ENCODE peak calls at places on chromosomes 6 and 20, in four cellular contexts. T is HL-60, M is fibroblast of lung, O is cardiac muscle cell. A is an unnamed sample.

GRCh38 chr20:49397525-49397924 is 84.9 kb downstream of the KCNB1 start:
- DNase-seq in T (no peak), M (peak), O (peak), A (no peak)

GRCh38 chr6:133447924-133448323 is 206.8 kb downstream of the EYA4 start:
- DNase-seq in T (no peak), M (peak), O (peak), A (peak)

GRCh38 chr20:10447028-10447427 is 11.9 kb downstream of the SLX4IP start:
- DNase-seq in T (peak), M (peak), O (peak), A (peak)

GRCh38 chr6:40550096-40550731 is 37.0 kb downstream of the LRFN2 start:
- DNase-seq in T (peak), M (peak), O (peak), A (peak)

GRCh38 chr6:74735304-74735703 is 470.5 kb downstream of the COL12A1 start:
- DNase-seq in T (no peak), M (peak), O (peak), A (peak)

GRCh38 chr6:38487423-38487822 is 152.3 kb downstream of the BTBD9 start:
- DNase-seq in T (no peak), M (no peak), O (no peak), A (no peak)

GRCh38 chr20:59636791-59637370 is 32.5 kb downstream of the PHACTR3 start:
- DNase-seq in T (no peak), M (no peak), O (no peak), A (no peak)

GRCh38 chr20:21706345-21707195 is 1.1 kb downstream of the PAX1 start:
- DNase-seq in T (no peak), M (no peak), O (no peak), A (no peak)

GRCh38 chr6:130920969-130921368 is 93.8 kb downstream of the SMLR1 start:
- DNase-seq in T (no peak), M (no peak), O (no peak), A (no peak)

GRCh38 chr6:169005141-169005540 is 248.5 kb downstream of the THBS2 start:
- DNase-seq in T (no peak), M (no peak), O (no peak), A (no peak)

GRCh38 chr20:36504295-36504694 is 37.0 kb upstream of the MYL9 start:
- DNase-seq in T (no peak), M (no peak), O (no peak), A (no peak)

GRCh38 chr6:138944412-138944811 is 43.6 kb downstream of the REPS1 start:
- DNase-seq in T (no peak), M (peak), O (peak), A (peak)

GRCh38 chr20:16018881-16019280 is 554.4 kb downstream of the KIF16B start:
- DNase-seq in T (no peak), M (no peak), O (no peak), A (no peak)

GRCh38 chr6:38160831-38161230 is 341.3 kb downstream of the ZFAND3 start:
- DNase-seq in T (no peak), M (no peak), O (no peak), A (no peak)

GRCh38 chr6:43644940-43645612 is at the start of gene RSPH9:
- DNase-seq in T (no peak), M (peak), O (peak), A (no peak)

GRCh38 chr6:75143186-75143585 is 62.7 kb downstream of the COL12A1 start:
- DNase-seq in T (no peak), M (peak), O (peak), A (peak)

GRCh38 chr6:7042654-7043545 is 64.9 kb upstream of the RREB1 start:
- DNase-seq in T (no peak), M (no peak), O (peak), A (no peak)

GRCh38 chr6:7058250-7058923 is 49.4 kb upstream of the RREB1 start:
- DNase-seq in T (peak), M (peak), O (peak), A (peak)

GRCh38 chr6:1983850-1984249 is 261.6 kb downstream of the GMDS start:
- DNase-seq in T (no peak), M (no peak), O (no peak), A (no peak)

GRCh38 chr6:135311446-135312200 is 130.5 kb downstream of the MYB start:
- DNase-seq in T (no peak), M (no peak), O (no peak), A (no peak)

GRCh38 chr6:109456283-109456583 is 661 bp upstream of the MICAL1 start:
- DNase-seq in T (no peak), M (no peak), O (no peak), A (no peak)

GRCh38 chr6:151240036-151240685 is 394 bp downstream of the AKAP12 start:
- DNase-seq in T (no peak), M (peak), O (peak), A (no peak)

GRCh38 chr6:164838068-164838615 is 471.3 kb downstream of the C6orf118 start:
- DNase-seq in T (no peak), M (no peak), O (no peak), A (no peak)

GRCh38 chr6:115910147-115910546 is 150.5 kb downstream of the FRK start:
- DNase-seq in T (no peak), M (no peak), O (no peak), A (no peak)

GRCh38 chr20:15022921-15023320 is 685.5 kb upstream of the FLRT3 start:
- DNase-seq in T (no peak), M (no peak), O (no peak), A (no peak)

GRCh38 chr6:45967363-45967762 is 48.3 kb downstream of the CLIC5 start:
- DNase-seq in T (no peak), M (no peak), O (no peak), A (no peak)

GRCh38 chr6:108383967-108384366 is 89.1 kb downstream of the AFG1L start:
- DNase-seq in T (no peak), M (no peak), O (no peak), A (no peak)

GRCh38 chr20:44805991-44806729 is 4.2 kb downstream of the RIMS4 start:
- DNase-seq in T (no peak), M (peak), O (peak), A (no peak)

GRCh38 chr20:57821930-57822329 is 112.1 kb upstream of the PMEPA1 start:
- DNase-seq in T (no peak), M (no peak), O (no peak), A (no peak)

GRCh38 chr6:169087436-169088046 is 166.1 kb downstream of the THBS2 start:
- DNase-seq in T (no peak), M (peak), O (peak), A (no peak)

GRCh38 chr20:44070139-44070900 is 116.7 kb downstream of the JPH2 start:
- DNase-seq in T (no peak), M (no peak), O (no peak), A (no peak)

GRCh38 chr6:75377386-75377785 is 92.8 kb upstream of the TMEM30A start:
- DNase-seq in T (no peak), M (no peak), O (no peak), A (no peak)

GRCh38 chr6:152268846-152269442 is 368.2 kb downstream of the SYNE1 start:
- DNase-seq in T (no peak), M (no peak), O (no peak), A (no peak)

GRCh38 chr6:35071347-35071994 is 69.7 kb downstream of the TCP11 start:
- DNase-seq in T (no peak), M (no peak), O (no peak), A (no peak)

GRCh38 chr6:29488874-29489273 is 1.1 kb upstream of the MAS1L start:
- DNase-seq in T (no peak), M (no peak), O (no peak), A (no peak)

GRCh38 chr6:88967891-88968290 is 4.5 kb upstream of the RNGTT start:
- DNase-seq in T (no peak), M (no peak), O (no peak), A (no peak)

GRCh38 chr6:161393292-161393691 is 119.4 kb upstream of the AGPAT4 start:
- DNase-seq in T (no peak), M (no peak), O (no peak), A (no peak)

GRCh38 chr6:11188161-11188915 is 44.1 kb downstream of the NEDD9 start:
- DNase-seq in T (no peak), M (no peak), O (no peak), A (no peak)

GRCh38 chr20:43700627-43701026 is 26.2 kb downstream of the GTSF1L start:
- DNase-seq in T (no peak), M (no peak), O (no peak), A (no peak)

GRCh38 chr6:17972978-17973622 is 14.3 kb downstream of the KIF13A start:
- DNase-seq in T (no peak), M (no peak), O (peak), A (no peak)
- H3K4me3 ChIP-seq in T (no peak), M (no peak), O (peak), A (no peak)

GRCh38 chr6:157831018-157831369 is 7.9 kb downstream of the SNX9 start:
- DNase-seq in T (no peak), M (no peak), O (no peak), A (no peak)

GRCh38 chr6:157832250-157832967 is 9.4 kb downstream of the SNX9 start:
- DNase-seq in T (no peak), M (peak), O (peak), A (no peak)

GRCh38 chr6:157831424-157832249 is 8.6 kb downstream of the SNX9 start:
- DNase-seq in T (no peak), M (no peak), O (no peak), A (no peak)

GRCh38 chr6:157834549-157834948 is 11.5 kb downstream of the SNX9 start:
- DNase-seq in T (no peak), M (no peak), O (no peak), A (no peak)

GRCh38 chr6:157830354-157831017 is 7.4 kb downstream of the SNX9 start:
- DNase-seq in T (no peak), M (no peak), O (no peak), A (no peak)
- H3K27ac ChIP-seq in T (no peak), M (no peak), O (no peak), A (no peak)

GRCh38 chr6:167968091-167968490 is 29.4 kb upstream of the KIF25 start:
- DNase-seq in T (peak), M (no peak), O (no peak), A (no peak)
- TF ChIP-seq CTCF in T (no peak), M (peak), O (peak), A (peak)

GRCh38 chr6:9806195-9806594 is 608.7 kb downstream of the TFAP2A start:
- DNase-seq in T (no peak), M (no peak), O (no peak), A (no peak)
- H3K4me3 ChIP-seq in T (no peak), M (no peak), O (no peak), A (no peak)

GRCh38 chr6:155415953-155416352 is 39.7 kb downstream of the NOX3 start:
- DNase-seq in T (no peak), M (no peak), O (no peak), A (no peak)
- H3K27ac ChIP-seq in T (no peak), M (no peak), O (no peak), A (no peak)

DNA sequence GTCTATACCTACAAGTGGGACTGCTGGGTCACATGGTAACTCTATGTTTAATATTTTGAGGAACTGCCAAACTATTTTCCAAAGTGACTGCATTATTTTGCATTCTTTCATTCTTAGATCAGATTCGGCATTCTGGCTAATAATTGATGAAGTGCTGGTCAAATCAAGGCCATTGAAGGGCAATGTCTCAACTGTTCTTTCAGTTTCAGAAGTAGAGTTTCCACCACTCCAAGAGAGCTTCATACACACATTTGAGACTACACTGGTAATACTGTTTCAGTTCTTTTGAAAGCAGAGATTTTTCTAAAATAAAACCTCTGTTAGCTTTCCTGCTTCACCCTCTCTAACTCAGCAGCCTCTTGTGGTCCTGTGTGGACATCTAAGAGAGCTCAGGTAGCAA is 154.5 kb downstream of the CFAP61 start:
- DNase-seq in T (no peak), M (no peak), O (no peak), A (no peak)
- TF ChIP-seq CTCF in T (no peak), M (no peak), O (no peak), A (no peak)

A was measured in AG04450.